ENCODE peak calls at places on chromosomes 2 and 18, in five cellular contexts. O, H, L, N and Z are unnamed samples.

GRCh38 chr2:226540204-226540994 is 259.2 kb downstream of the IRS1 start:
- DNase-seq in L (no peak), O (no peak), N (no peak), H (no peak), Z (no peak)

GRCh38 chr2:694174-694573 is 17.0 kb upstream of the TMEM18 start:
- DNase-seq in O (no peak), L (no peak), H (no peak), N (no peak), Z (no peak)

GRCh38 chr18:29164993-29165599 is 988.2 kb upstream of the CDH2 start:
- DNase-seq in L (peak), H (no peak), O (no peak), N (no peak), Z (peak)

GRCh38 chr2:11858883-11859282 is 112.5 kb downstream of the LPIN1 start:
- DNase-seq in O (no peak), N (no peak), L (no peak), H (no peak), Z (no peak)

GRCh38 chr18:60980422-60981005 is 352.7 kb upstream of the CDH20 start:
- DNase-seq in L (no peak), N (no peak), O (no peak), H (no peak), Z (no peak)

GRCh38 chr2:101446869-101447268 is 28.0 kb downstream of the RFX8 start:
- DNase-seq in N (no peak), L (peak), H (no peak), O (no peak), Z (peak)

GRCh38 chr2:101500860-101501259 is 25.9 kb upstream of the RFX8 start:
- DNase-seq in L (no peak), H (no peak), N (no peak), O (no peak), Z (peak)

GRCh38 chr2:6864938-6865345 is 765 bp downstream of the CMPK2 start:
- DNase-seq in H (no peak), O (peak), N (no peak), L (no peak), Z (no peak)

GRCh38 chr2:31107588-31108300 is 30.5 kb downstream of the GALNT14 start:
- DNase-seq in O (no peak), N (no peak), H (no peak), L (no peak), Z (peak)

GRCh38 chr2:37656512-37657423 is 14.7 kb downstream of the CDC42EP3 start:
- DNase-seq in H (no peak), O (no peak), L (no peak), N (no peak), Z (no peak)

GRCh38 chr18:54983041-54983686 is 23.9 kb upstream of the CCDC68 start:
- DNase-seq in N (no peak), O (no peak), L (no peak), H (no peak), Z (peak)

GRCh38 chr2:186891219-186891621 is 42.2 kb upstream of the ZSWIM2 start:
- DNase-seq in L (no peak), O (no peak), N (no peak), H (no peak), Z (peak)

GRCh38 chr18:3088444-3088843 is 75.5 kb upstream of the LPIN2 start:
- DNase-seq in L (no peak), O (no peak), N (no peak), H (no peak), Z (no peak)

GRCh38 chr2:27752551-27753237 is 18.8 kb upstream of the MRPL33 start:
- DNase-seq in N (no peak), H (peak), L (no peak), O (no peak), Z (no peak)
- H3K4me3 ChIP-seq in N (no peak), H (no peak), L (no peak), O (no peak), Z (no peak)

DNA sequence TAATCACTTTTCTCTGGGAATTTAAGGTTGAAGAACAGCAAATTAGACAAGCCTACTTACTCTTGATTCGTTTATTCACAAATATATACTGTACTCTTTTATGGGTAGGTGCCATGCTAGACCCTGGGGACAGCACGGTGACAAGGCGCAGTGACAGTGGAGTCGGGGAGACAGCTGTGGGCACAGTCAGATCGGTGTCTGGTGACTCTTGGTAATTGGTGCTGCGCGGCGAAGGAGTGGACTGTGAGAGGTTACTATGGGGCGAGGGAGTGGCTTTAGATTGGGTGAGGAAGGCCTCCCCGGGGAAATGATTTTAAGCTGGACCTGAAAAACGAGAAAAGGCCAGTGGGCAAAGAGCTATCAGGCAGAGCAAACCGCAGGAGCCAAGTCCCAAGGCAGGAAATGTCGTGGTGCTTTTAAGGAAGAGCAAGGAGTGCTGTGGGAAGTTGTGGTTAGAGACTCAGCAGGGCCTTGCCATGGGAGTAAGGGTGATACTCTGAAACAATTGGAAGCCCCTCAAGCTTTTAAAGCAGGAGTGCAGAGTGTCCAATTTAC is 36.3 kb upstream of the TXNDC2 start:
- DNase-seq in L (no peak), N (no peak), O (peak), H (peak), Z (no peak)
- H3K4me3 ChIP-seq in L (no peak), N (no peak), O (no peak), H (no peak), Z (no peak)

GRCh38 chr2:241339839-241340471 is 16.1 kb upstream of the FARP2 start:
- DNase-seq in N (no peak), L (no peak), H (no peak), O (no peak), Z (peak)
- H3K4me3 ChIP-seq in N (no peak), L (no peak), H (no peak), O (no peak), Z (no peak)

GRCh38 chr2:197875736-197876135 is 71.3 kb downstream of the PLCL1 start:
- DNase-seq in L (no peak), O (no peak), N (no peak), H (no peak), Z (no peak)

GRCh38 chr2:197876524-197876923 is 72.1 kb downstream of the PLCL1 start:
- DNase-seq in H (no peak), O (no peak), N (no peak), L (no peak), Z (no peak)

GRCh38 chr2:197877038-197877437 is 72.6 kb downstream of the PLCL1 start:
- DNase-seq in L (no peak), H (no peak), O (no peak), N (no peak), Z (no peak)

GRCh38 chr2:197879844-197880408 is 75.5 kb downstream of the PLCL1 start:
- DNase-seq in H (no peak), N (no peak), L (no peak), O (no peak), Z (no peak)

DNA sequence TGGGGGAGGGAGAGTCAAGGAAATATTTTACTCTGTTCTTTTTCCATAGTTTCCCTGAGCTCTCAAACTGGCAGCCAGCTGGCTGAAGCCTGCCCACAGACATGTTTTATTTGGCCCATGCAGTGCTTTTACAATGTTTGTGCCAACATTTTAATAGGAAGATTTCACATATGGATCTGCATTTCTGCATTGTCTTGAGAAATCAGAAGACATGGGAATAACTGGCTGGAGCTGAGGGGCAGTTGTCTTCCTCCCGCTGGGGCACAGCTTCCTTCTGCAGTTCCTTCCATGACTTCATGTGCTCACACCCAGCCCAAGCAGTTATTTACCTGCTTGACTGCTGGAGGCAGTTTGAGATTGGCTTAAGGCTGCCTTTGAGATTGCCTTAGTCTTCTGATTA is 74.4 kb downstream of the PLCL1 start:
- DNase-seq in H (no peak), L (no peak), N (no peak), O (no peak), Z (no peak)
- H3K4me3 ChIP-seq in H (no peak), L (no peak), N (no peak), O (no peak), Z (no peak)

GRCh38 chr2:1745171-1746023 is 1.1 kb upstream of the PXDN start:
- DNase-seq in O (peak), L (no peak), H (peak), N (peak), Z (no peak)
- H3K4me3 ChIP-seq in O (peak), L (peak), H (peak), N (peak), Z (peak)